ENCODE peak calls at places on chromosomes 16 and 17, in nine cellular contexts. A, B, M, O, X, T, F, Z and E are unnamed samples.

GRCh38 chr17:78111727-78112507 is 16.6 kb downstream of the TMC6 start:
- DNase-seq in A (no peak), B (no peak), M (no peak), O (no peak), X (no peak), T (no peak), F (no peak), Z (no peak), E (no peak)

GRCh38 chr17:9942885-9943284 is 37.8 kb upstream of the RCVRN start:
- DNase-seq in A (no peak), B (no peak), M (no peak), O (no peak), X (no peak), T (no peak), F (no peak), Z (no peak), E (no peak)

GRCh38 chr16:70018254-70018653 is 67.1 kb downstream of the CLEC18A start:
- DNase-seq in A (peak), B (peak), M (no peak), O (peak), X (no peak), T (peak), F (no peak), Z (peak), E (peak)

GRCh38 chr16:1078579-1079021 is 6.1 kb downstream of the SSTR5 start:
- DNase-seq in A (no peak), B (no peak), M (no peak), O (no peak), X (no peak), T (no peak), F (no peak), Z (no peak), E (no peak)

GRCh38 chr16:2004795-2005517 is 4.7 kb downstream of the ZNF598 start:
- DNase-seq in A (no peak), B (no peak), M (no peak), O (no peak), X (no peak), T (no peak), F (no peak), Z (no peak), E (no peak)

GRCh38 chr17:43216762-43217613 is 5.3 kb downstream of the TMEM106A start:
- DNase-seq in A (no peak), B (no peak), M (no peak), O (no peak), X (no peak), T (no peak), F (no peak), Z (no peak), E (no peak)

GRCh38 chr17:68567035-68567434 is 34.1 kb downstream of the FAM20A start:
- DNase-seq in A (no peak), B (no peak), M (no peak), O (no peak), X (no peak), T (no peak), F (no peak), Z (no peak), E (no peak)

GRCh38 chr17:20012137-20012536 is 3.0 kb downstream of the SPECC1 start:
- DNase-seq in A (no peak), B (no peak), M (no peak), O (no peak), X (no peak), T (no peak), F (no peak), Z (no peak), E (no peak)

GRCh38 chr17:39625198-39625769 is 1.5 kb upstream of the PPP1R1B start:
- DNase-seq in A (no peak), B (no peak), M (no peak), O (no peak), X (no peak), T (no peak), F (no peak), Z (no peak), E (no peak)

GRCh38 chr16:27367463-27368357 is 34.3 kb upstream of the IL21R start:
- DNase-seq in A (peak), B (peak), M (no peak), O (peak), X (peak), T (peak), F (peak), Z (peak), E (peak)

GRCh38 chr16:66895999-66896398 is 15.7 kb downstream of the PDP2 start:
- DNase-seq in A (no peak), B (no peak), M (no peak), O (no peak), X (no peak), T (no peak), F (no peak), Z (no peak), E (no peak)

GRCh38 chr17:1865252-1866037 is 35.6 kb downstream of the RPA1 start:
- DNase-seq in A (peak), B (peak), M (no peak), O (peak), X (peak), T (peak), F (no peak), Z (peak), E (peak)

GRCh38 chr17:13228225-13228624 is 210.4 kb upstream of the ELAC2 start:
- DNase-seq in A (no peak), B (no peak), M (no peak), O (no peak), X (no peak), T (no peak), F (no peak), Z (no peak), E (no peak)

GRCh38 chr16:67528222-67528869 is at the start of gene RIPOR1:
- DNase-seq in A (no peak), B (peak), M (no peak), O (no peak), X (peak), T (peak), F (no peak), Z (no peak), E (peak)

GRCh38 chr16:57255686-57256415 is 10.8 kb downstream of the ARL2BP start:
- DNase-seq in A (no peak), B (no peak), M (no peak), O (no peak), X (no peak), T (no peak), F (peak), Z (no peak), E (no peak)

GRCh38 chr17:42541041-42541833 is 5.2 kb downstream of the NAGLU start:
- DNase-seq in A (no peak), B (peak), M (no peak), O (no peak), X (no peak), T (no peak), F (no peak), Z (no peak), E (no peak)

GRCh38 chr17:21493993-21494392 is 117.8 kb downstream of the KCNJ12 start:
- DNase-seq in A (no peak), B (no peak), M (no peak), O (no peak), X (no peak), T (no peak), F (no peak), Z (no peak), E (no peak)

GRCh38 chr17:46876353-46876887 is 25.0 kb downstream of the WNT9B start:
- DNase-seq in A (no peak), B (no peak), M (peak), O (no peak), X (no peak), T (peak), F (no peak), Z (no peak), E (no peak)

GRCh38 chr17:40097931-40098845 is 2.2 kb downstream of the NR1D1 start:
- DNase-seq in A (peak), B (no peak), M (no peak), O (no peak), X (no peak), T (peak), F (peak), Z (no peak), E (no peak)